ENCODE peak calls at places on chromosomes 13 and 19, in four cellular contexts. One of them, this sample, is unnamed.

GRCh38 chr19:5321851-5322681 is 18.5 kb downstream of the PTPRS start:
- DNase-seq in K562: peak; percentile 62
- DNase-seq in H1: no peak
- DNase-seq in HepG2: no peak
- DNase-seq in this sample: peak; percentile 81

GRCh38 chr13:112968380-112968909 is 569 bp upstream of the MCF2L start:
- DNase-seq in K562: no peak
- DNase-seq in H1: no peak
- DNase-seq in HepG2: no peak
- DNase-seq in this sample: no peak

GRCh38 chr13:59931621-59932020 is 232.1 kb downstream of the DIAPH3 start:
- DNase-seq in K562: no peak
- DNase-seq in H1: no peak
- DNase-seq in HepG2: no peak
- DNase-seq in this sample: no peak

GRCh38 chr13:27393101-27393500 is 31.3 kb upstream of the GTF3A start:
- DNase-seq in K562: no peak
- DNase-seq in H1: no peak
- DNase-seq in HepG2: no peak
- DNase-seq in this sample: no peak

GRCh38 chr13:60268203-60268555 is 104.5 kb upstream of the DIAPH3 start:
- DNase-seq in K562: peak; percentile 7
- DNase-seq in H1: no peak
- DNase-seq in HepG2: no peak
- DNase-seq in this sample: no peak

GRCh38 chr13:101449971-101450748 is 2.3 kb upstream of the ITGBL1 start:
- DNase-seq in K562: no peak
- DNase-seq in H1: no peak
- DNase-seq in HepG2: no peak
- DNase-seq in this sample: no peak

GRCh38 chr13:31896427-31896826 is 135.1 kb upstream of the FRY start:
- DNase-seq in K562: no peak
- DNase-seq in H1: no peak
- DNase-seq in HepG2: no peak
- DNase-seq in this sample: no peak

GRCh38 chr19:32599736-32600157 is 18.8 kb downstream of the PDCD5 start:
- DNase-seq in K562: peak; percentile 80
- DNase-seq in H1: no peak
- DNase-seq in HepG2: peak; percentile 57
- DNase-seq in this sample: no peak

GRCh38 chr19:17865364-17866311 is 5.9 kb downstream of the RPL18A start:
- DNase-seq in K562: peak; percentile 86
- DNase-seq in H1: peak; percentile 59
- DNase-seq in HepG2: no peak
- DNase-seq in this sample: no peak

GRCh38 chr13:40152145-40152544 is 496.7 kb downstream of the COG6 start:
- DNase-seq in K562: no peak
- DNase-seq in H1: no peak
- DNase-seq in HepG2: no peak
- DNase-seq in this sample: no peak

GRCh38 chr19:12065100-12065538 is 588 bp downstream of the ZNF844 start:
- DNase-seq in K562: peak; percentile 17
- DNase-seq in H1: peak; percentile 63
- DNase-seq in HepG2: no peak
- DNase-seq in this sample: no peak

GRCh38 chr19:33825556-33825955 is 28.9 kb downstream of the KCTD15 start:
- DNase-seq in K562: no peak
- DNase-seq in H1: no peak
- DNase-seq in HepG2: no peak
- DNase-seq in this sample: no peak

GRCh38 chr13:51731759-51732158 is 72.2 kb downstream of the DHRS12 start:
- DNase-seq in K562: no peak
- DNase-seq in H1: no peak
- DNase-seq in HepG2: no peak
- DNase-seq in this sample: no peak

GRCh38 chr13:42176286-42176685 is 95.7 kb upstream of the AKAP11 start:
- DNase-seq in K562: no peak
- DNase-seq in H1: no peak
- DNase-seq in HepG2: no peak
- DNase-seq in this sample: no peak

GRCh38 chr19:55857149-55857548 is 20.8 kb downstream of the NLRP4 start:
- DNase-seq in K562: no peak
- DNase-seq in H1: no peak
- DNase-seq in HepG2: no peak
- DNase-seq in this sample: no peak

GRCh38 chr13:72230131-72230530 is 363.1 kb upstream of the DACH1 start:
- DNase-seq in K562: no peak
- DNase-seq in H1: no peak
- DNase-seq in HepG2: no peak
- DNase-seq in this sample: no peak

GRCh38 chr13:39394811-39395685 is 207.9 kb downstream of the LHFPL6 start:
- DNase-seq in K562: no peak
- DNase-seq in H1: no peak
- DNase-seq in HepG2: no peak
- DNase-seq in this sample: no peak

GRCh38 chr19:13847033-13847899 is 29.7 kb upstream of the NANOS3 start:
- DNase-seq in K562: peak; percentile 96
- DNase-seq in H1: peak; percentile 98
- DNase-seq in HepG2: peak; percentile 84
- DNase-seq in this sample: peak; percentile 70

GRCh38 chr13:32381539-32381938 is 46.4 kb downstream of the N4BP2L1 start:
- DNase-seq in K562: peak; percentile 13
- DNase-seq in H1: no peak
- DNase-seq in HepG2: peak; percentile 49
- DNase-seq in this sample: no peak

GRCh38 chr13:114099918-114100445 is 32.4 kb downstream of the RASA3 start:
- DNase-seq in K562: no peak
- DNase-seq in H1: peak; percentile 73
- DNase-seq in HepG2: peak; percentile 15
- DNase-seq in this sample: no peak

GRCh38 chr19:56113071-56113632 is 7.9 kb downstream of the ZNF787 start:
- DNase-seq in K562: no peak
- DNase-seq in H1: no peak
- DNase-seq in HepG2: no peak
- DNase-seq in this sample: no peak

GRCh38 chr13:105957769-105958438 is 577.6 kb downstream of the EFNB2 start:
- DNase-seq in K562: no peak
- DNase-seq in H1: no peak
- DNase-seq in HepG2: no peak
- DNase-seq in this sample: no peak

GRCh38 chr13:21538753-21539152 is 65.2 kb downstream of the MICU2 start:
- DNase-seq in K562: no peak
- DNase-seq in H1: no peak
- DNase-seq in HepG2: no peak
- DNase-seq in this sample: no peak

GRCh38 chr19:16587031-16588023 is 15.1 kb upstream of the SLC35E1 start:
- DNase-seq in K562: no peak
- DNase-seq in H1: no peak
- DNase-seq in HepG2: no peak
- DNase-seq in this sample: no peak

GRCh38 chr13:30292325-30292724 is 15.0 kb downstream of the KATNAL1 start:
- DNase-seq in K562: no peak
- DNase-seq in H1: no peak
- DNase-seq in HepG2: no peak
- DNase-seq in this sample: no peak

GRCh38 chr13:113997845-113998751 is 24.2 kb upstream of the C13orf46 start:
- DNase-seq in K562: no peak
- DNase-seq in H1: no peak
- DNase-seq in HepG2: no peak
- DNase-seq in this sample: no peak

DNA sequence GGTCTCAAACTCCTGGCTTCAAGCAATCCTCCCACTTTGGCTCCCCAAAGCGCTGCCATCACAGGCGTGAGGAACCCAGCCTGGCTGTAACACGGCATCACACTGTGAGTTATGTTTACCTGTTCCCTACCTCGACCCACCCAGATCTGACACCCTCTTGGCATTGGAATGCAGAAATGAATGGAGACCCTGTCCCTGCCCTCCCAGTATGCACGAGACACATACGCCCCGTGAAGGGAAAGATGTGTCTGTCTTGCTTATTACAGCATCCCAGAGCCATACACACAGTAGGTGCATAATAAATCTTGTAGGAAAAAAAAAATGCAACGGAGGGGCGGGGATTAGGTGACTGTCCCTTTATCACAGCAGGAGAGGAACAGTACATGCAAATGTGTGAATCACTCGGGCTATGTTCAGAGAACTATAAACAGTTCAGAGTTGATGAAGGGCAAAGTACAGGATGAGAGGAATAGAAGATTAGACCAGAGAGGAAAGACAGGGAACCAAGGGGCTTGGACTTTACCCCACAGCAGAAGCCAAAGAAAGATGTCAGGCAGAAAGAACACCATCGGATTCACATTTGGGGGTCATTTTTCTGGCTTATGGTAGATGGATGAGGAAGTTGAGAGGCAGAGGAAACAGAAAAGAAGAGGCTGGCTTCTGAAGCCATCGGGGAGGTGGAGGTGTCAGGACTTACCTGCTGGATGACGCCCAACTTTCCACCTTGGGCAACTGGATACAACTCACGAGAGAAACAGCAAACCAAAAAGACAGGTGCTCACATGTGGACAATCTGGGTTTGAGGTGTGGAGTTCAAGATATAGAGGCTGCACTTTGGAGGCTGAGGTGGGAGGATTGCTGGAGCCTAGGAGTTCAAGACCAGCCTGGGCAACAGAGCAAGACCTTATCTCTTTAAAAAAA is 94.3 kb downstream of the INSR start:
- DNase-seq in K562: no peak
- DNase-seq in H1: no peak
- DNase-seq in HepG2: peak; percentile 91
- DNase-seq in this sample: no peak
- TF ChIP-seq POLR2A in K562: no peak
- TF ChIP-seq POLR2A in H1: no peak
- TF ChIP-seq POLR2A in HepG2: no peak
- TF ChIP-seq POLR2A in this sample: no peak

GRCh38 chr19:6644796-6645195 is 25.2 kb downstream of the TNFSF14 start:
- DNase-seq in K562: no peak
- DNase-seq in H1: no peak
- DNase-seq in HepG2: no peak
- DNase-seq in this sample: no peak

GRCh38 chr19:6639439-6639838 is 30.5 kb downstream of the TNFSF14 start:
- DNase-seq in K562: peak; percentile 38
- DNase-seq in H1: no peak
- DNase-seq in HepG2: no peak
- DNase-seq in this sample: no peak
- TF ChIP-seq POLR2AphosphoS5 in K562: no peak
- TF ChIP-seq POLR2AphosphoS5 in H1: no peak
- TF ChIP-seq POLR2AphosphoS5 in HepG2: no peak
- TF ChIP-seq POLR2AphosphoS5 in this sample: no peak

GRCh38 chr13:66965146-66965545 is 265.0 kb downstream of the PCDH9 start:
- DNase-seq in K562: no peak
- DNase-seq in H1: no peak
- DNase-seq in HepG2: no peak
- DNase-seq in this sample: no peak

GRCh38 chr13:66967825-66968597 is 262.1 kb downstream of the PCDH9 start:
- DNase-seq in K562: no peak
- DNase-seq in H1: no peak
- DNase-seq in HepG2: no peak
- DNase-seq in this sample: no peak

GRCh38 chr13:66972659-66973058 is 257.5 kb downstream of the PCDH9 start:
- DNase-seq in K562: no peak
- DNase-seq in H1: no peak
- DNase-seq in HepG2: no peak
- DNase-seq in this sample: no peak

GRCh38 chr13:66974174-66974573 is 256.0 kb downstream of the PCDH9 start:
- DNase-seq in K562: no peak
- DNase-seq in H1: no peak
- DNase-seq in HepG2: no peak
- DNase-seq in this sample: no peak

DNA sequence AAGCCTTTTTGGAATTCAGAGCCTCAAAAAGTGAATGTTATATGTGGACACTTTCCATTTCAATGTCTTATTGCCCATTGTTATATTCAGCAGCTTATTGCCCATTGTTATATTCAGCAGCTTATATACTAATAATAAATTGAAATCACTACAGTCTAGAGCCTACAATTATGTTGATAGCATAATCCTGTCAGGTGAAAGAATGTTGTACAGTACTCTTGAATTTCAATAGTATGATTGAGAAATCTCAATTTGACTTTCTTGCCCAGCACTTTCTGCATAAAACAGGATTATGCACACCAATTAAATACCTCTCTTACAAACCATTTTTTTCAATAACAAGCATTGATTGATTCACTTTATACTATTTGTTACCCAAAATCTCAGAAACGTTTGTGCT is 260.8 kb downstream of the PCDH9 start:
- DNase-seq in K562: no peak
- DNase-seq in H1: no peak
- DNase-seq in HepG2: no peak
- DNase-seq in this sample: no peak
- TF ChIP-seq TAF1 in K562: no peak
- TF ChIP-seq TAF1 in H1: no peak
- TF ChIP-seq TAF1 in HepG2: no peak
- TF ChIP-seq TAF1 in this sample: no peak

GRCh38 chr19:42279902-42280760 is 11.1 kb downstream of the CIC start:
- DNase-seq in K562: peak; percentile 95
- DNase-seq in H1: peak; percentile 95
- DNase-seq in HepG2: peak; percentile 79
- DNase-seq in this sample: peak; percentile 99

GRCh38 chr19:42282036-42282762 is 13.1 kb downstream of the CIC start:
- DNase-seq in K562: peak; percentile 42
- DNase-seq in H1: peak; percentile 68
- DNase-seq in HepG2: no peak
- DNase-seq in this sample: no peak

GRCh38 chr19:42282810-42283247 is 13.8 kb downstream of the CIC start:
- DNase-seq in K562: peak; percentile 32
- DNase-seq in H1: no peak
- DNase-seq in HepG2: no peak
- DNase-seq in this sample: no peak

GRCh38 chr19:42280761-42281174 is 11.7 kb downstream of the CIC start:
- DNase-seq in K562: peak; percentile 67
- DNase-seq in H1: no peak
- DNase-seq in HepG2: no peak
- DNase-seq in this sample: no peak

DNA sequence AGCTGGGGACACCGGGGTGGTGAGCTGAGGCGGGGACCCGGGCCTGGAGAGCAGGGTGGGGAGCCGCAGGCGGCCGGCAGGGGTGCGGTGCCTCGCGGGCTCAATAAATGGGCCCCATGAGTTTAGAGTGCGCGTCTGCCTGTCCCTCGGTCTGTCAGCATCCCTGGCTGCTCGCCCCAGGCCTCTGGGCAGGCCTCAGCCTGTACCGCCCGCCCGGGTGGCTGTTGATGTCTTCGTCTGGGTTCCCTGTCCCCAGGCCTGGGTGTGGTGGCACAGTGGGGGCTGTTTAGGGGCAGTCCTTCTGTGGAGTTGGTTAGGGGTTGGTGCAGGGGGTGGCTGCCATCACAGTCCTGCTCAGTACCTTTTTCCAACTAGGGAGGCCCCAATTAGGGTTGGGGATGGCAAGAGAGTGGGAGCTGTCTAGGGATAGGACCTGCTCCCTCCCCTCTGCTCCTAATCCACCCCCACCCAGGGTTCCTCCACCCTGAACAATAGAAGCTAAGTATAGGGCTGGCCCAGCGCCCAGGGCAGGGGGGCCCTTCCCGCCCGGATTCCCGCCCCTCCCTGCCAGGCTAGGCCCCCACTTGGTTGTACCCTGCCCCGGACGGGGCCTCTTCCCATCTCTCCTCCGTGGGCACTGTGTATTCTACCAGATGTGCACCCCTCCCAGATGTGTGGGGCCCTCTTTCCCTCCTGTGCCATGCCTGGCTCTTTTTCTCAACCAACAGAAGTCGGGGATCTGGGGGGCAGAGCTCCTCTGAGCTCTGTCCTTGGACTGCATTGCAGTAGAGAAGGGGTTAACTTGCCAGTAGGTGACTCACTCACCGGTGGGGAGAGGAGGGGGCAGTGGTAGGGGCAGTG is 12.4 kb downstream of the CIC start:
- DNase-seq in K562: peak; percentile 74
- DNase-seq in H1: peak; percentile 73
- DNase-seq in HepG2: peak; percentile 76
- DNase-seq in this sample: no peak
- TF ChIP-seq POLR2A in K562: no peak
- TF ChIP-seq POLR2A in H1: no peak
- TF ChIP-seq POLR2A in HepG2: no peak
- TF ChIP-seq POLR2A in this sample: no peak